ENCODE peak calls at places on chromosome 18, in six cellular contexts. One of them, this sample, is unnamed.

GRCh38 chr18:48828713-48829442 is 121.9 kb downstream of the SMAD7 start:
- DNase-seq in left ventricle myocardium inferior: no peak
- DNase-seq in ascending aorta: peak; percentile 67
- DNase-seq in A549: no peak
- DNase-seq in CD8-positive, alpha-beta T cell: peak; percentile 5
- DNase-seq in GM23338: no peak
- DNase-seq in this sample: no peak

GRCh38 chr18:79965119-79965902 is 868 bp downstream of the HSBP1L1 start:
- DNase-seq in left ventricle myocardium inferior: no peak
- DNase-seq in GM23338: peak; percentile 62
- DNase-seq in ascending aorta: no peak
- DNase-seq in CD8-positive, alpha-beta T cell: no peak
- DNase-seq in A549: peak; percentile 44
- DNase-seq in this sample: no peak

GRCh38 chr18:38909972-38910371 is 1344.4 kb upstream of the CELF4 start:
- DNase-seq in ascending aorta: no peak
- DNase-seq in left ventricle myocardium inferior: no peak
- DNase-seq in A549: no peak
- DNase-seq in CD8-positive, alpha-beta T cell: no peak
- DNase-seq in GM23338: no peak
- DNase-seq in this sample: no peak

GRCh38 chr18:39389800-39390379 is 1824.3 kb upstream of the CELF4 start:
- DNase-seq in A549: no peak
- DNase-seq in ascending aorta: no peak
- DNase-seq in left ventricle myocardium inferior: no peak
- DNase-seq in CD8-positive, alpha-beta T cell: no peak
- DNase-seq in GM23338: peak; percentile 77
- DNase-seq in this sample: no peak

GRCh38 chr18:25786778-25787177 is 303.6 kb downstream of the SS18 start:
- DNase-seq in A549: no peak
- DNase-seq in GM23338: no peak
- DNase-seq in ascending aorta: no peak
- DNase-seq in CD8-positive, alpha-beta T cell: no peak
- DNase-seq in left ventricle myocardium inferior: no peak
- DNase-seq in this sample: no peak

GRCh38 chr18:42052137-42052708 is 97.2 kb downstream of the PIK3C3 start:
- DNase-seq in A549: no peak
- DNase-seq in left ventricle myocardium inferior: no peak
- DNase-seq in CD8-positive, alpha-beta T cell: no peak
- DNase-seq in ascending aorta: no peak
- DNase-seq in GM23338: peak; percentile 5
- DNase-seq in this sample: no peak

GRCh38 chr18:13537022-13537780 is 189.2 kb downstream of the FAM210A start:
- DNase-seq in left ventricle myocardium inferior: no peak
- DNase-seq in ascending aorta: no peak
- DNase-seq in A549: no peak
- DNase-seq in GM23338: no peak
- DNase-seq in CD8-positive, alpha-beta T cell: no peak
- DNase-seq in this sample: no peak

GRCh38 chr18:9827856-9828793 is 57.6 kb upstream of the TXNDC2 start:
- DNase-seq in left ventricle myocardium inferior: peak; percentile 28
- DNase-seq in GM23338: no peak
- DNase-seq in ascending aorta: peak; percentile 82
- DNase-seq in A549: peak; percentile 86
- DNase-seq in CD8-positive, alpha-beta T cell: no peak
- DNase-seq in this sample: no peak

GRCh38 chr18:48896875-48897511 is 53.8 kb downstream of the SMAD7 start:
- DNase-seq in CD8-positive, alpha-beta T cell: no peak
- DNase-seq in GM23338: peak; percentile 70
- DNase-seq in A549: no peak
- DNase-seq in ascending aorta: peak; percentile 82
- DNase-seq in left ventricle myocardium inferior: peak; percentile 58
- DNase-seq in this sample: peak; percentile 28

GRCh38 chr18:13369353-13369752 is 150.8 kb downstream of the LDLRAD4 start:
- DNase-seq in GM23338: no peak
- DNase-seq in left ventricle myocardium inferior: no peak
- DNase-seq in A549: no peak
- DNase-seq in ascending aorta: no peak
- DNase-seq in CD8-positive, alpha-beta T cell: no peak
- DNase-seq in this sample: no peak

GRCh38 chr18:37538526-37539205 is 26.9 kb downstream of the CELF4 start:
- DNase-seq in A549: no peak
- DNase-seq in left ventricle myocardium inferior: no peak
- DNase-seq in GM23338: peak; percentile 41
- DNase-seq in ascending aorta: no peak
- DNase-seq in CD8-positive, alpha-beta T cell: no peak
- DNase-seq in this sample: no peak

GRCh38 chr18:26406854-26407517 is 141.4 kb downstream of the KCTD1 start:
- DNase-seq in left ventricle myocardium inferior: no peak
- DNase-seq in ascending aorta: no peak
- DNase-seq in CD8-positive, alpha-beta T cell: no peak
- DNase-seq in A549: no peak
- DNase-seq in GM23338: no peak
- DNase-seq in this sample: no peak

GRCh38 chr18:79507546-79508480 is 112.1 kb downstream of the NFATC1 start:
- DNase-seq in CD8-positive, alpha-beta T cell: no peak
- DNase-seq in A549: no peak
- DNase-seq in left ventricle myocardium inferior: peak; percentile 86
- DNase-seq in GM23338: no peak
- DNase-seq in ascending aorta: peak; percentile 87
- DNase-seq in this sample: peak; percentile 52

GRCh38 chr18:7812431-7813063 is 245.4 kb downstream of the PTPRM start:
- DNase-seq in ascending aorta: no peak
- DNase-seq in A549: no peak
- DNase-seq in GM23338: no peak
- DNase-seq in CD8-positive, alpha-beta T cell: no peak
- DNase-seq in left ventricle myocardium inferior: no peak
- DNase-seq in this sample: no peak

GRCh38 chr18:75809392-75809791 is 381.9 kb upstream of the SMIM21 start:
- DNase-seq in left ventricle myocardium inferior: no peak
- DNase-seq in GM23338: no peak
- DNase-seq in CD8-positive, alpha-beta T cell: no peak
- DNase-seq in ascending aorta: no peak
- DNase-seq in A549: no peak
- DNase-seq in this sample: no peak

GRCh38 chr18:74412106-74412880 is 44.8 kb downstream of the DIPK1C start:
- DNase-seq in GM23338: peak; percentile 26
- DNase-seq in CD8-positive, alpha-beta T cell: no peak
- DNase-seq in A549: no peak
- DNase-seq in ascending aorta: no peak
- DNase-seq in left ventricle myocardium inferior: no peak
- DNase-seq in this sample: peak; percentile 59

GRCh38 chr18:13543811-13544732 is 182.3 kb downstream of the FAM210A start:
- DNase-seq in ascending aorta: no peak
- DNase-seq in CD8-positive, alpha-beta T cell: no peak
- DNase-seq in left ventricle myocardium inferior: no peak
- DNase-seq in GM23338: no peak
- DNase-seq in A549: no peak
- DNase-seq in this sample: no peak

GRCh38 chr18:40414155-40414754 is 1540.8 kb upstream of the PIK3C3 start:
- DNase-seq in A549: no peak
- DNase-seq in left ventricle myocardium inferior: no peak
- DNase-seq in CD8-positive, alpha-beta T cell: no peak
- DNase-seq in GM23338: no peak
- DNase-seq in ascending aorta: no peak
- DNase-seq in this sample: no peak

GRCh38 chr18:28823506-28824182 is 646.7 kb upstream of the CDH2 start:
- DNase-seq in A549: no peak
- DNase-seq in GM23338: no peak
- DNase-seq in CD8-positive, alpha-beta T cell: no peak
- DNase-seq in left ventricle myocardium inferior: no peak
- DNase-seq in ascending aorta: no peak
- DNase-seq in this sample: no peak

GRCh38 chr18:24127735-24128134 is 11.1 kb upstream of the CABYR start:
- DNase-seq in ascending aorta: no peak
- DNase-seq in GM23338: no peak
- DNase-seq in CD8-positive, alpha-beta T cell: no peak
- DNase-seq in left ventricle myocardium inferior: no peak
- DNase-seq in A549: no peak
- DNase-seq in this sample: no peak

GRCh38 chr18:23826850-23827620 is 137.8 kb downstream of the LAMA3 start:
- DNase-seq in ascending aorta: no peak
- DNase-seq in CD8-positive, alpha-beta T cell: no peak
- DNase-seq in GM23338: no peak
- DNase-seq in left ventricle myocardium inferior: no peak
- DNase-seq in A549: no peak
- DNase-seq in this sample: no peak

GRCh38 chr18:63154350-63155152 is 165.0 kb downstream of the BCL2 start:
- DNase-seq in ascending aorta: no peak
- DNase-seq in GM23338: no peak
- DNase-seq in CD8-positive, alpha-beta T cell: no peak
- DNase-seq in A549: no peak
- DNase-seq in left ventricle myocardium inferior: no peak
- DNase-seq in this sample: no peak

GRCh38 chr18:44098551-44099098 is 582.1 kb upstream of the SETBP1 start:
- DNase-seq in GM23338: peak; percentile 59
- DNase-seq in CD8-positive, alpha-beta T cell: no peak
- DNase-seq in ascending aorta: no peak
- DNase-seq in left ventricle myocardium inferior: no peak
- DNase-seq in A549: no peak
- DNase-seq in this sample: no peak

GRCh38 chr18:26425148-26425531 is 123.2 kb downstream of the KCTD1 start:
- DNase-seq in left ventricle myocardium inferior: no peak
- DNase-seq in CD8-positive, alpha-beta T cell: no peak
- DNase-seq in A549: no peak
- DNase-seq in GM23338: no peak
- DNase-seq in ascending aorta: no peak
- DNase-seq in this sample: no peak

GRCh38 chr18:46408334-46408987 is 248.6 kb downstream of the LOXHD1 start:
- DNase-seq in GM23338: peak; percentile 82
- DNase-seq in A549: peak; percentile 8
- DNase-seq in ascending aorta: no peak
- DNase-seq in CD8-positive, alpha-beta T cell: no peak
- DNase-seq in left ventricle myocardium inferior: no peak
- DNase-seq in this sample: no peak

GRCh38 chr18:45755936-45756335 is 32.0 kb downstream of the SLC14A1 start:
- DNase-seq in GM23338: no peak
- DNase-seq in A549: no peak
- DNase-seq in left ventricle myocardium inferior: no peak
- DNase-seq in CD8-positive, alpha-beta T cell: no peak
- DNase-seq in ascending aorta: peak; percentile 94
- DNase-seq in this sample: no peak

GRCh38 chr18:44039826-44040225 is 640.9 kb upstream of the SETBP1 start:
- DNase-seq in GM23338: no peak
- DNase-seq in ascending aorta: no peak
- DNase-seq in left ventricle myocardium inferior: no peak
- DNase-seq in A549: no peak
- DNase-seq in CD8-positive, alpha-beta T cell: no peak
- DNase-seq in this sample: no peak

GRCh38 chr18:36328385-36328858 is 30.9 kb downstream of the FHOD3 start:
- DNase-seq in A549: no peak
- DNase-seq in left ventricle myocardium inferior: no peak
- DNase-seq in ascending aorta: no peak
- DNase-seq in GM23338: no peak
- DNase-seq in CD8-positive, alpha-beta T cell: no peak
- DNase-seq in this sample: no peak

GRCh38 chr18:75473316-75473715 is 45.8 kb upstream of the SMIM21 start:
- DNase-seq in ascending aorta: no peak
- DNase-seq in CD8-positive, alpha-beta T cell: no peak
- DNase-seq in left ventricle myocardium inferior: no peak
- DNase-seq in GM23338: no peak
- DNase-seq in A549: no peak
- DNase-seq in this sample: no peak

DNA sequence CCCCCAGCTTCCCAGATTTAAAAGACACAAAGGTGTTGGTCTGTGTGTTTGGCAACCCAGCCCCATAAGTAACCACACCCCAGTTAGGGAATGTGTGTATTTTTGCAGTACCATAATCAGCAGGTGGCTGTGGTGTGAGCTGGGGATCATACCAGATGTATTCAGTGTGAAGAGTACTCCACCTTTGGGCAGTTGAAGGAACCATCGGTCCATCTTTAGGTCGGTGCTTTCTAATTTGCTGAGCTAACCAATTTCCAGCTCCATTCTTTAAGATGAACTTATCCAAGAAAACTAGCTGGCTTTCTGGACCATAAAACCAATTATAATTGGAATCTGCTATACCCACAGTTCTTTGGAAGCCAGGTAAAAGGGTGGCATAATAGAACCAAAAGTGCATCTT is 3.2 kb downstream of the DSEL start:
- DNase-seq in left ventricle myocardium inferior: no peak
- DNase-seq in GM23338: peak; percentile 25
- DNase-seq in A549: peak; percentile 1
- DNase-seq in ascending aorta: no peak
- DNase-seq in CD8-positive, alpha-beta T cell: no peak
- DNase-seq in this sample: no peak
- H3K27ac ChIP-seq in left ventricle myocardium inferior: no peak overlapping the region
- H3K27ac ChIP-seq in GM23338: no peak overlapping the region
- H3K27ac ChIP-seq in A549: no peak overlapping the region
- H3K27ac ChIP-seq in ascending aorta: no peak overlapping the region
- H3K27ac ChIP-seq in CD8-positive, alpha-beta T cell: no peak overlapping the region
- H3K27ac ChIP-seq in this sample: peak overlapping the region; percentile 58

GRCh38 chr18:22470511-22471181 is 52.9 kb upstream of the CTAGE1 start:
- DNase-seq in CD8-positive, alpha-beta T cell: no peak
- DNase-seq in ascending aorta: peak; percentile 80
- DNase-seq in GM23338: no peak
- DNase-seq in A549: no peak
- DNase-seq in left ventricle myocardium inferior: peak; percentile 42
- DNase-seq in this sample: no peak
- H3K27ac ChIP-seq in CD8-positive, alpha-beta T cell: no peak overlapping the region
- H3K27ac ChIP-seq in ascending aorta: peak overlapping the region; percentile 76
- H3K27ac ChIP-seq in GM23338: no peak overlapping the region
- H3K27ac ChIP-seq in A549: peak overlapping the region; percentile 94
- H3K27ac ChIP-seq in left ventricle myocardium inferior: peak overlapping the region; percentile 96
- H3K27ac ChIP-seq in this sample: no peak overlapping the region

GRCh38 chr18:12027480-12027879 is 46.2 kb downstream of the IMPA2 start:
- DNase-seq in CD8-positive, alpha-beta T cell: no peak
- DNase-seq in GM23338: no peak
- DNase-seq in left ventricle myocardium inferior: no peak
- DNase-seq in ascending aorta: no peak
- DNase-seq in A549: no peak
- DNase-seq in this sample: no peak

GRCh38 chr18:12028040-12028628 is 46.8 kb downstream of the IMPA2 start:
- DNase-seq in GM23338: no peak
- DNase-seq in CD8-positive, alpha-beta T cell: no peak
- DNase-seq in ascending aorta: peak; percentile 53
- DNase-seq in left ventricle myocardium inferior: no peak
- DNase-seq in A549: no peak
- DNase-seq in this sample: no peak

GRCh38 chr18:12028674-12029073 is 47.4 kb downstream of the IMPA2 start:
- DNase-seq in A549: no peak
- DNase-seq in left ventricle myocardium inferior: no peak
- DNase-seq in ascending aorta: no peak
- DNase-seq in CD8-positive, alpha-beta T cell: no peak
- DNase-seq in GM23338: no peak
- DNase-seq in this sample: no peak

GRCh38 chr18:12026562-12026961 is 45.3 kb downstream of the IMPA2 start:
- DNase-seq in ascending aorta: no peak
- DNase-seq in left ventricle myocardium inferior: no peak
- DNase-seq in GM23338: no peak
- DNase-seq in CD8-positive, alpha-beta T cell: no peak
- DNase-seq in A549: no peak
- DNase-seq in this sample: no peak

GRCh38 chr18:12027046-12027445 is 45.7 kb downstream of the IMPA2 start:
- DNase-seq in left ventricle myocardium inferior: peak; percentile 69
- DNase-seq in GM23338: no peak
- DNase-seq in ascending aorta: no peak
- DNase-seq in CD8-positive, alpha-beta T cell: no peak
- DNase-seq in A549: no peak
- DNase-seq in this sample: no peak
- H3K27ac ChIP-seq in left ventricle myocardium inferior: peak overlapping the region; percentile 87
- H3K27ac ChIP-seq in GM23338: peak overlapping the region; percentile 80
- H3K27ac ChIP-seq in ascending aorta: no peak overlapping the region
- H3K27ac ChIP-seq in CD8-positive, alpha-beta T cell: no peak overlapping the region
- H3K27ac ChIP-seq in A549: no peak overlapping the region
- H3K27ac ChIP-seq in this sample: no peak overlapping the region

GRCh38 chr18:51523671-51524070 is 326.2 kb upstream of the MEX3C start:
- DNase-seq in CD8-positive, alpha-beta T cell: no peak
- DNase-seq in left ventricle myocardium inferior: no peak
- DNase-seq in GM23338: no peak
- DNase-seq in ascending aorta: no peak
- DNase-seq in A549: no peak
- DNase-seq in this sample: no peak
- H3K27ac ChIP-seq in CD8-positive, alpha-beta T cell: no peak overlapping the region
- H3K27ac ChIP-seq in left ventricle myocardium inferior: no peak overlapping the region
- H3K27ac ChIP-seq in GM23338: no peak overlapping the region
- H3K27ac ChIP-seq in ascending aorta: no peak overlapping the region
- H3K27ac ChIP-seq in A549: no peak overlapping the region
- H3K27ac ChIP-seq in this sample: no peak overlapping the region

This sample was measured in substantia nigra.